ENCODE peak calls at places on chromosome 9, in five cellular contexts. O, F, Q, X and D are unnamed samples. For H3K4me1, the result is how much of the 10 kb centered on the place peaks cover.

GRCh38 chr9:93575706-93576295 is 583 bp upstream of the PHF2 start:
- DNase-seq in O (no peak), F (peak), Q (peak), X (no peak), D (peak)

GRCh38 chr9:110995511-110996340 is 42.5 kb downstream of the LPAR1 start:
- DNase-seq in O (no peak), F (no peak), Q (peak), X (no peak), D (no peak)

GRCh38 chr9:27487927-27488326 is 36.2 kb upstream of the IFNK start:
- DNase-seq in O (no peak), F (peak), Q (no peak), X (peak), D (no peak)

GRCh38 chr9:134324359-134325095 is 1.7 kb upstream of the RXRA start:
- DNase-seq in O (no peak), F (no peak), Q (peak), X (peak), D (no peak)

GRCh38 chr9:138073408-138073807 is 195.8 kb downstream of the CACNA1B start:
- DNase-seq in O (no peak), F (no peak), Q (no peak), X (no peak), D (no peak)

GRCh38 chr9:134682026-134682425 is 40.4 kb downstream of the COL5A1 start:
- DNase-seq in O (no peak), F (no peak), Q (no peak), X (no peak), D (no peak)

GRCh38 chr9:35116898-35117551 is 1.4 kb upstream of the ATOSB start:
- DNase-seq in O (peak), F (peak), Q (peak), X (peak), D (peak)

GRCh38 chr9:29039258-29039657 is 1466.0 kb upstream of the C9orf72 start:
- DNase-seq in O (no peak), F (no peak), Q (no peak), X (no peak), D (no peak)

GRCh38 chr9:121107041-121107440 is 32.3 kb downstream of the CNTRL start:
- DNase-seq in O (no peak), F (peak), Q (no peak), X (no peak), D (no peak)

GRCh38 chr9:115615821-115616665 is 498.1 kb upstream of the TNC start:
- DNase-seq in O (no peak), F (peak), Q (peak), X (peak), D (no peak)

GRCh38 chr9:6592231-6592630 is 53.3 kb downstream of the GLDC start:
- DNase-seq in O (no peak), F (peak), Q (no peak), X (peak), D (no peak)

GRCh38 chr9:121738391-121738790 is 87.0 kb downstream of the DAB2IP start:
- DNase-seq in O (no peak), F (no peak), Q (no peak), X (no peak), D (no peak)

GRCh38 chr9:91028166-91028827 is 226.7 kb downstream of the SYK start:
- DNase-seq in O (no peak), F (no peak), Q (no peak), X (no peak), D (no peak)

GRCh38 chr9:130688070-130688469 is 5.5 kb upstream of the EXOSC2 start:
- DNase-seq in O (no peak), F (no peak), Q (no peak), X (no peak), D (no peak)

GRCh38 chr9:130687615-130688014 is 6.0 kb upstream of the EXOSC2 start:
- DNase-seq in O (no peak), F (no peak), Q (no peak), X (no peak), D (no peak)

GRCh38 chr9:130692365-130692764 is 1.2 kb upstream of the EXOSC2 start:
- DNase-seq in O (peak), F (peak), Q (no peak), X (no peak), D (peak)

GRCh38 chr9:130689572-130689936 is 4.0 kb upstream of the EXOSC2 start:
- DNase-seq in O (no peak), F (no peak), Q (no peak), X (no peak), D (no peak)

GRCh38 chr9:130689937-130690700 is 3.5 kb upstream of the EXOSC2 start:
- DNase-seq in O (peak), F (peak), Q (peak), X (no peak), D (no peak)
- H2AK5ac ChIP-seq in O (no peak), F (peak), Q (no peak), X (no peak), D (no peak)

GRCh38 chr9:125703662-125704061 is 3.3 kb downstream of the MAPKAP1 start:
- DNase-seq in O (no peak), F (no peak), Q (no peak), X (no peak), D (no peak)
- H3K4me1 ChIP-seq in O (under half), F (under half), Q (under half), X (under half), D (under half)

DNA sequence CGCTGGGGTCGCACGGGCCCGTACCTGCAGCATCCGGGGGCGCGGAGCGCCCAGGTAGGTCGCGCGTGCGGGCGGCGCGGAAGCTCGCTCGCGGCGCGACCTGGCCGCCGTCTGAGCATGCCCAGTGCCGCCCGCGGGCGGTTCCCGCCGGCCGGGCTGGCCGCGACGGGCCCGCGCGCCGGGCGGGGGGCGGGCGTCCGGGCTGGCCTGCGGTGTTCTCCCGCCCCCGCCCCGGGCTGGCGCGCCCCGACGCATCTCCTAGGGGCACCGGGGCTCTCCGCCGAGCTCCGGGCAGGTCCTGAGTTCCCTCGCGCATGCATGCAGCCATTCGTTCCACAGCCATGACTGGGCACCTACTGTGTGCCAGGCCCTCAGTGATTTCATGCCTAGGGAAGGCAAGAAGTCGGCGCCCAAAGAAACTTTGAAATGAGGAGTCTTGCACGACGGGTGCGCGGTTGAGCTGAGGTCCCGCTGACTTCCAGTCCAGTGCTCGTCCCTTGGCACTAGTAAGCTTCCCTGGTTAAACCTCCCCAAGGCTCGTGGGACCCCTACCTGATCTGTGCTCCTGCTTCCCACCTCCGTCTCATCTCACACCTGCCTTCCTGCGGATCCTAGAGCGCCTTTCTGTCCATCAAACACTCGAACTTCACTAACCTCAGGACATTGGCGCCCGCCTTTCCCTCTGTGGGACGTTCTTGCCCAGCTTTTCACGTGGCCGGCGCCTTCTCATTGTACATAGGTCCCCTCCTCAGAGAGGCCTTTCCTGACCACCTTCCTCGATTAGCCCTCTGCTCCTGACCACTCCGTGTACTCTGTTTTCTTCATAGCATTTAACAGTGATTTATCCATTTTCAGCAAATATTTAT is at the start of gene PTPN3:
- DNase-seq in O (peak), F (no peak), Q (no peak), X (peak), D (no peak)
- H2AK5ac ChIP-seq in O (no peak), F (no peak), Q (no peak), X (no peak), D (peak)

GRCh38 chr9:2134391-2134790 is 119.2 kb downstream of the SMARCA2 start:
- DNase-seq in O (no peak), F (peak), Q (peak), X (peak), D (no peak)
- H3K4me1 ChIP-seq in O (under half), F (under half), Q (under half), X (under half), D (under half)

GRCh38 chr9:33108472-33108871 is 32.0 kb upstream of the SMU1 start:
- DNase-seq in O (no peak), F (no peak), Q (no peak), X (no peak), D (no peak)

GRCh38 chr9:33107762-33108161 is 31.3 kb upstream of the SMU1 start:
- DNase-seq in O (no peak), F (no peak), Q (no peak), X (no peak), D (no peak)

GRCh38 chr9:33106372-33106771 is 29.9 kb upstream of the SMU1 start:
- DNase-seq in O (no peak), F (no peak), Q (no peak), X (no peak), D (no peak)

GRCh38 chr9:33105939-33106338 is 29.5 kb upstream of the SMU1 start:
- DNase-seq in O (no peak), F (no peak), Q (peak), X (no peak), D (no peak)

DNA sequence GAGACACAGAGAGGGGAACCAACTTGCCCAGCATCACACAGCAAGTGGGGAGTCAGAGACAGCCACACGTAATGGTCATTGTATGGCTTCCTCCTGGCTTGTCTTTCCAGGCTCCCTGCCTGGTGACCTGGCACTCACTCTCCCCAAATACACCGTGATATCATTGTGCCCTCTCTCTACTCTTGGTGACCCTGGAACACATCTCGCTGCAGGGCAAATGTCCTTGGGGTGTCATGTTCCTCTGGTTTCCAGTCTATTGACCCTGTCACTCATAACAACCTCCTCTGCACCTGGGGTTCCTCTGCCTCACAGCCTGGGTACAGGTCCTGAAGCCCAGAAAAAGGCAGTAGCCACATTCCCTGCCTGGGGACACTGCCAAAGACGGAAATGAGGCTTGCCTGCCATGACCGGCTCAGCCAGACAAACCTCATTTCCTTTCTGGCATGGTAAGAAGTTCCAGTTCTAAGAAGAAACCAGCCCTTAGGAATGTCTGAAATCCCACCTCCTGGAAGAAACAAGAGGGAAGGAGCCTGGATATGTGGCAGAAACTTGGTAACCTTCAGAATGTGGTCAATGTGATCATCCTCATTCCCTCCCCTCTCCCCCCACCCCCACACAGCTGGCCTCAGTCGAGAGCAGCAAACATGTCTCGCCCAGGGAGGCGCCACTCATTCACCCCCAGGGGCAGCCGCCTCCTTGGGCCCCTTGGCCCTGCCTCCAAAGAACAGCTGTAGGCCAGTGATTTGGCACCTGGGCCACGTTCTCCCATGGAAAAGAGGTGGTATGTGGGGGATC is 30.6 kb upstream of the SMU1 start:
- DNase-seq in O (peak), F (peak), Q (peak), X (peak), D (no peak)
- H2AK5ac ChIP-seq in O (no peak), F (no peak), Q (peak), X (peak), D (no peak)